ENCODE peak calls at places on chromosomes 2 and 18, in nine cellular contexts. Z is neural crest cell; Y is NCI-H1105; L is AML-193; O is NCI-H345; G is activated naive CD4-positive, alpha-beta T cell treated with anti-CD3 and anti-CD28 coated beads, Interleukin-2, amount 50 U/mL, for 16 hours; S is GM23338; A is NAMALWA; B is OCI-LY7. T is an unnamed sample.

GRCh38 chr2:240594511-240595380 is 8.2 kb downstream of the CAPN10 start:
- DNase-seq in Z (no peak), Y (no peak), L (no peak), O (no peak), G (peak; percentile 8), S (no peak), A (no peak), B (no peak), T (no peak)

GRCh38 chr2:177064417-177064816 is 148.2 kb upstream of the HNRNPA3 start:
- DNase-seq in Z (no peak), Y (no peak), L (no peak), O (no peak), G (no peak), S (peak; percentile 28), A (no peak), B (no peak), T (no peak)

GRCh38 chr2:40097691-40098376 is 318.8 kb upstream of the THUMPD2 start:
- DNase-seq in Z (no peak), Y (no peak), L (no peak), O (no peak), G (no peak), S (no peak), A (no peak), B (no peak), T (no peak)

GRCh38 chr2:85852979-85853498 is 35.8 kb downstream of the ST3GAL5 start:
- DNase-seq in Z (no peak), Y (no peak), L (no peak), O (no peak), G (peak; percentile 51), S (no peak), A (peak; percentile 49), B (peak; percentile 25), T (no peak)

GRCh38 chr2:112835553-112836535 is 735 bp downstream of the IL1B start:
- DNase-seq in Z (no peak), Y (no peak), L (no peak), O (no peak), G (no peak), S (no peak), A (no peak), B (no peak), T (no peak)

GRCh38 chr2:171409436-171409971 is 24.3 kb downstream of the METTL8 start:
- DNase-seq in Z (no peak), Y (no peak), L (no peak), O (no peak), G (no peak), S (peak; percentile 56), A (no peak), B (no peak), T (no peak)

GRCh38 chr2:46187112-46187618 is 110.0 kb upstream of the EPAS1 start:
- DNase-seq in Z (no peak), Y (no peak), L (no peak), O (no peak), G (peak; percentile 33), S (no peak), A (peak; percentile 23), B (no peak), T (no peak)

GRCh38 chr2:102932521-102932920 is 170.7 kb downstream of the TMEM182 start:
- DNase-seq in Z (no peak), Y (peak; percentile 84), L (no peak), O (no peak), G (no peak), S (no peak), A (no peak), B (no peak), T (no peak)

GRCh38 chr18:21912339-21913239 is 172.0 kb downstream of the MIB1 start:
- DNase-seq in Z (no peak), Y (no peak), L (no peak), O (no peak), G (no peak), S (peak; percentile 46), A (no peak), B (no peak), T (no peak)

GRCh38 chr18:69838620-69839411 is 108.9 kb downstream of the CD226 start:
- DNase-seq in Z (no peak), Y (no peak), L (no peak), O (no peak), G (no peak), S (peak; percentile 81), A (peak; percentile 90), B (peak; percentile 16), T (no peak)

GRCh38 chr2:176268976-176269318 is 295 bp upstream of the MTX2 start:
- DNase-seq in Z (no peak), Y (no peak), L (no peak), O (no peak), G (no peak), S (no peak), A (no peak), B (no peak), T (no peak)

GRCh38 chr2:53840580-53840979 is 19.2 kb downstream of the GPR75 start:
- DNase-seq in Z (no peak), Y (no peak), L (no peak), O (no peak), G (no peak), S (no peak), A (no peak), B (no peak), T (no peak)

GRCh38 chr2:63432373-63432772 is 155.9 kb downstream of the WDPCP start:
- DNase-seq in Z (no peak), Y (no peak), L (no peak), O (no peak), G (no peak), S (no peak), A (no peak), B (no peak), T (no peak)

GRCh38 chr2:43158259-43158880 is 68.0 kb downstream of the ZFP36L2 start:
- DNase-seq in Z (no peak), Y (no peak), L (peak; percentile 89), O (no peak), G (peak; percentile 50), S (no peak), A (no peak), B (no peak), T (no peak)